ENCODE peak calls at places on chromosomes 5 and 9, in eight cellular contexts. T, E, D, O, R, G, A and F are unnamed samples.

GRCh38 chr9:130897105-130897751 is 616 bp upstream of the QRFP start:
- DNase-seq in T (peak), E (no peak), D (no peak), O (no peak), R (no peak), G (no peak), A (no peak), F (no peak)

GRCh38 chr5:171907731-171908343 is 98.6 kb downstream of the FBXW11 start:
- DNase-seq in T (peak), E (peak), D (peak), O (peak), R (peak), G (peak), A (no peak), F (peak)

GRCh38 chr5:23704176-23704855 is 196.9 kb downstream of the PRDM9 start:
- DNase-seq in T (no peak), E (no peak), D (no peak), O (peak), R (no peak), G (no peak), A (no peak), F (no peak)

GRCh38 chr5:132110930-132111329 is 37.3 kb downstream of the CSF2 start:
- DNase-seq in T (no peak), E (no peak), D (no peak), O (no peak), R (no peak), G (no peak), A (no peak), F (no peak)

GRCh38 chr5:10289353-10289752 is 18.3 kb downstream of the CMBL start:
- DNase-seq in T (no peak), E (no peak), D (peak), O (peak), R (peak), G (no peak), A (no peak), F (no peak)

GRCh38 chr5:55621218-55621617 is 86.5 kb upstream of the PLPP1 start:
- DNase-seq in T (no peak), E (no peak), D (no peak), O (no peak), R (no peak), G (no peak), A (no peak), F (no peak)

GRCh38 chr5:40401965-40402364 is 277.8 kb upstream of the PTGER4 start:
- DNase-seq in T (no peak), E (no peak), D (no peak), O (peak), R (no peak), G (peak), A (no peak), F (no peak)

GRCh38 chr5:2019716-2020115 is 137.0 kb upstream of the IRX4 start:
- DNase-seq in T (no peak), E (no peak), D (no peak), O (no peak), R (no peak), G (no peak), A (no peak), F (no peak)

GRCh38 chr5:6448622-6449464 is at the start of gene UBE2QL1:
- DNase-seq in T (peak), E (peak), D (peak), O (no peak), R (peak), G (no peak), A (peak), F (peak)

GRCh38 chr9:131657456-131657855 is 82.4 kb downstream of the RAPGEF1 start:
- DNase-seq in T (no peak), E (no peak), D (no peak), O (no peak), R (no peak), G (no peak), A (no peak), F (no peak)

GRCh38 chr9:131951905-131952304 is 127.8 kb downstream of the MED27 start:
- DNase-seq in T (no peak), E (no peak), D (peak), O (no peak), R (no peak), G (no peak), A (no peak), F (no peak)

DNA sequence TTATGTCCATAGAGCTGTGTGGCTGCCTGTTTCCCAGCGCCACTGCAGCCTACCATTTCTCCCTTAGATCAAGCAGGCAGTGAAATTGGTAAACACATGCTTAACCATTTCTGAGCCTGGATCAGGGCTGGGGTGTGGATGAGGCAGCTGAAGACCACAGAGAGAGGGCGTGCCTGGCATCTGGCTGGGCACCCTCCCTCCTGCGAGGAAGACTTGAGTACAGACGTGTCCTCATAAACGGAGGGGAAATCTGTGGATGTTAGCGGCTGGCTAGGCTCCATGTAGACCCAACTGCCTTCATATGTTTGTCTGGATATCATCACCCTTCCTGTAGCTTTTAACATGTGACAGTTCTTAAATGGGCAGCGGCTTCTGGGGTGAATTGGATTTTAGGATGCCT is 10.8 kb downstream of the RGS3 start:
- DNase-seq in T (no peak), E (no peak), D (no peak), O (no peak), R (no peak), G (no peak), A (no peak), F (no peak)
- TF ChIP-seq CTCF in T (no peak), E (no peak), D (no peak), O (no peak), R (no peak), G (no peak), A (no peak), F (no peak)

GRCh38 chr5:88827997-88828396 is 55.0 kb downstream of the MEF2C start:
- DNase-seq in T (no peak), E (no peak), D (no peak), O (no peak), R (no peak), G (no peak), A (no peak), F (no peak)

GRCh38 chr5:88826959-88827585 is 55.9 kb downstream of the MEF2C start:
- DNase-seq in T (peak), E (no peak), D (peak), O (no peak), R (no peak), G (peak), A (peak), F (peak)

GRCh38 chr5:88829773-88830172 is 53.2 kb downstream of the MEF2C start:
- DNase-seq in T (no peak), E (no peak), D (peak), O (no peak), R (no peak), G (no peak), A (no peak), F (no peak)

GRCh38 chr5:88830567-88830966 is 52.4 kb downstream of the MEF2C start:
- DNase-seq in T (no peak), E (no peak), D (no peak), O (no peak), R (no peak), G (no peak), A (no peak), F (no peak)

GRCh38 chr5:88829053-88829452 is 53.9 kb downstream of the MEF2C start:
- DNase-seq in T (peak), E (no peak), D (peak), O (no peak), R (no peak), G (no peak), A (no peak), F (no peak)
- TF ChIP-seq CTCF in T (peak), E (peak), D (peak), O (no peak), R (no peak), G (peak), A (peak), F (peak)

DNA sequence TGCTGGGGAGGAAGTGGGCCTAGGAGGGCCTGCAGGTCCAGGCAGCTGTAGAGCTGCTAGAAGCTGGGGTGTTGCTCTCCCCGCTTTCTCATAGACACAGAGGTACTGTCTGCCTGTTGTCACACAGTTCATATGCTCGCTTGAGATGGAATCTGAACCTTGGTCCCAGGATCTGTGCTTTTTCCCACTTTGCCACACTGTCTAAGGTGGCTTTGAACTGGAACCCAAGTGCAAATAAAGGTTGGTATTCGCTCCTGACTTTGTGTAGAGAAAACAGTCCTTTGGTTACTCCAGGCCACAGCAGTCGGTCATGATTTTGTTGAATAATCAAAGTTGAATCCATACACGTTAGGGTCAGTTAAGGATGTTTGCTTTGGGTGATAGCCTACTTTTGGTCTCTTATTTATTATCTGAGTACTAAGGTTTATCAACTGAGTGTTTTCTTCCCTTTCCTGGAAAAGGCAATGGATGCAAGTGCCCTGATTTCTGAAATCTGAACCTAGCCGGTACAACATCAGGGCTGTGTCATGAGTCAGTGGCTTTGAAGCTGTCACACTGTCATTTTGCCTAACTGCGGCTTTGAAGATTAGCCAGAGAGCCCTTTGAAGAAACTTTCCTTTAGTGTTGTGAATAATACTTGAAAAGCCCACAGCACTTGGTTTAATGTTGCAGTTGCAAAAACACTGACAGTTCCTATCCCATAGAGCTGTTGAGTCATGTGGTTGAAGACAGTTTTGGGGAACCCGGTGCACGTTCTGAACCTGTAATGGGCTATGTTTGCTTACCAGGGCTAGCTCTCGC is 41.3 kb downstream of the HABP4 start:
- DNase-seq in T (no peak), E (no peak), D (no peak), O (no peak), R (no peak), G (no peak), A (no peak), F (no peak)
- TF ChIP-seq CTCF in T (no peak), E (no peak), D (no peak), O (no peak), R (no peak), G (no peak), A (no peak), F (no peak)

GRCh38 chr9:125377584-125378250 is 116.1 kb downstream of the GAPVD1 start:
- DNase-seq in T (no peak), E (no peak), D (no peak), O (no peak), R (no peak), G (no peak), A (no peak), F (no peak)

GRCh38 chr9:125374443-125375309 is 113.0 kb downstream of the GAPVD1 start:
- DNase-seq in T (peak), E (peak), D (peak), O (peak), R (peak), G (peak), A (peak), F (peak)

GRCh38 chr9:125376261-125377226 is 114.9 kb downstream of the GAPVD1 start:
- DNase-seq in T (no peak), E (no peak), D (no peak), O (no peak), R (no peak), G (no peak), A (no peak), F (no peak)

GRCh38 chr9:125378778-125379177 is 117.2 kb downstream of the GAPVD1 start:
- DNase-seq in T (no peak), E (no peak), D (no peak), O (no peak), R (no peak), G (no peak), A (no peak), F (no peak)

GRCh38 chr9:125375820-125376219 is 114.2 kb downstream of the GAPVD1 start:
- DNase-seq in T (no peak), E (no peak), D (no peak), O (no peak), R (no peak), G (no peak), A (no peak), F (no peak)
- TF ChIP-seq CTCF in T (no peak), E (no peak), D (no peak), O (no peak), R (no peak), G (no peak), A (no peak), F (no peak)

GRCh38 chr5:154197801-154198461 is 7.4 kb downstream of the GALNT10 start:
- DNase-seq in T (no peak), E (no peak), D (no peak), O (peak), R (peak), G (peak), A (no peak), F (no peak)

GRCh38 chr5:154194348-154195329 is 4.1 kb downstream of the GALNT10 start:
- DNase-seq in T (no peak), E (no peak), D (peak), O (peak), R (peak), G (peak), A (no peak), F (no peak)

GRCh38 chr5:154198611-154199230 is 8.2 kb downstream of the GALNT10 start:
- DNase-seq in T (no peak), E (no peak), D (peak), O (peak), R (no peak), G (peak), A (no peak), F (no peak)

GRCh38 chr5:154199263-154199662 is 8.7 kb downstream of the GALNT10 start:
- DNase-seq in T (peak), E (no peak), D (no peak), O (no peak), R (no peak), G (no peak), A (no peak), F (no peak)

DNA sequence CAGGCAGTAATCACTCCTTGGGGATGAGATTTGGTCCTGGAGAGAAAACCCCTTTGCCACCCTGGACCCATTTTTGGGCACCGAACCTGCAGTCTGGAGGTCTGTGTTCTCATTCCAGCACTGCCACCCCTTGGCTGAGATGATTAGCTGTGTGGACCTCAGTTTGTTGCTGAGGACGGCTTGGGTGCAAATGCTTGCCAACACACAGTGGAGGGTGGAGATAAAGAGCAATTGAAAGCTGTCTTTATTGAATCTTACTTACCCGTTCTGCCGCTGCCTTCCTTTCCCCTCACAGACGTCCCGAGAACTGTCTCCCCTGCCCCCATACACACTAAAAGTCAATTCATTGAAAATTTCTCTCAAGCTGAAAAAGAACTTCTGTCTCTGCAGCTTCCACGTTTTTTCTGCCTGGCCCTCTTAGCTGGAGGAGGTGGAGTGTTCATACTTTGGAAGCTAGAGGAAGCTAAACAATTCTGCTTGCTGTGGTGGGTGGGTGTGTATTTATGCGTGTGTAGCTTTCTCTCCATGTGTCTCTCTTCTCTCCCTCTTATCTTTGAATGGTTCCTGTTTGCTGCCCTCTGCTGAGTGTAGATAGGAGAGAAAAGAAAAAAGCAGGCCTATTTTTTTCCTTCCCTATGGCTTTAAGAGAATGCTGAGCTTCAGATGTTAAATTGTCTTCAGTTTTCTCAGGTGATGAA is 6.6 kb downstream of the GALNT10 start:
- DNase-seq in T (peak), E (no peak), D (peak), O (peak), R (no peak), G (peak), A (no peak), F (no peak)
- TF ChIP-seq CTCF in T (peak), E (peak), D (peak), O (peak), R (no peak), G (peak), A (peak), F (no peak)

DNA sequence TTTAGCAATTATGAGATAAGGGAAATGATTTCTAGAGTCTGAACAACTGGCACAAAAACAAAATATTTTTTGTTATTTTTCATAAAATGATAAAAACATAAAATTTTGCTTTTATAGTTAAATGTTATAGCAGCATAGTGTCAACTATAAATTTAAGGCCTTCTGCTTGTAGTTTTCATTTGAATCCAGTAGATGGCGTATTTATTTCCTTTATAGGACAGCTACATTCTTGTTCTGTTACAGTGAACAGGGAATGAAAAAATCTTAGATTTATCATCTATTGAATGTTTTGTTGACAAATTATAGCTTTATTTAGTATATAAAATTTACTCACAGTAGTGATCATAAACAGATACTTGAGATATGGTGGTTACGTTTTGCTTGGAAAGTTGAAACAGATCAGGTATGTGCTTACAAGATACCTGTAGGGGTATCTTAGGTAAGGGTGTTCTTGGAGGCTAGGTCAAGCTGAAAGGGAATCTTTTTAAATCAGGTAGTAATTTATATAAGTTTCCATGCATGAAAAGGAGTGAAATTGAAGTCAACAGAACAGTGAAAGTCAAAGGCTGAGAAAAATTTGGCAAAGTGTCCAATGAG is 239.3 kb upstream of the GRIN3A start:
- DNase-seq in T (peak), E (no peak), D (peak), O (peak), R (no peak), G (peak), A (peak), F (no peak)
- TF ChIP-seq CTCF in T (peak), E (peak), D (peak), O (peak), R (peak), G (peak), A (peak), F (peak)

DNA sequence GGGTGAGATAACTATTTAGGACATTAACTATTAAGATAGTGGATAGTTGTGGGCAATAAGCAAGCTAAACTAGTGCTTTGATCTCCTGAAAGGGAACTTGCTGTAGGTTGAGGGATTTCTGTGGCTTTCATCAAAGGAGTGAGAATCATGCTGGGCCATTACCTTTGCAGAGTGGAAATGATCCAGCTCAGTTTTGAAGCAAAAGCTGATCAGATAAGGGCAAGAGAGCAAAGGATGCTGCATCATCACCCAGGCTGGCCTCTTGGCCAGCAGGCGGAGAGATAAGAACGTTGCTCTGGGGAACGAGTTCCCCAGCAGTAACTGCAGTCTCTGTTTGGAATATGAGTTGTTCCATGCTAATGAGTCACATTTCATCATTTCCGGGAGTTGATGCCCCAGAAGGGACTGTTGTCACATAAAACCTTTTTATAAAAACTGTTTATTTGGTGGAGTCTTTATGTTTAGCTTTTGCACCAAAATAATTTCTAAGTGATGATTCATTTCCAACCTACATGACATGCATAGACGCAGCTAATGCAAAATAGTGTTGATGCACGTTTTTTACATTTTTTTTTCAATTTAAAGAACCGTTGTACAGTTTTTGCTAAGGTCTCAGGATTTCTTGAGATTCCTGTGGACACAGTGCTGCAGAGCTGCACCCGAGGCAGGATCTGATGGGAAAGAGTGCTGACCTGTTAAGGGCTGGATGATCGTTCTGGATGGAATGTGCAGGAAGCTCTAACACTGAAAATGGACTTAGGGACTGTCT is 99.3 kb downstream of the ACTBL2 start:
- DNase-seq in T (peak), E (no peak), D (peak), O (peak), R (no peak), G (peak), A (no peak), F (no peak)
- TF ChIP-seq CTCF in T (peak), E (no peak), D (peak), O (peak), R (no peak), G (peak), A (no peak), F (no peak)